ENCODE peak calls at places on chromosome X, in five cellular contexts. U is NCI-H146; D is WTC11; A is BJ; Z is activated CD4-positive, alpha-beta T cell treated with anti-CD3 and anti-CD28 coated beads, Interleukin-2, amount 50 U/mL, for 24 hours. N is an unnamed sample.

GRCh38 chrX:10399152-10399741 is 221.1 kb downstream of the MID1 start:
- DNase-seq in U (no peak), D (no peak), A (no peak), Z (no peak), N (no peak)

GRCh38 chrX:150202641-150203248 is 160.4 kb upstream of the MAMLD1 start:
- DNase-seq in U (no peak), D (no peak), A (peak), Z (no peak), N (no peak)

GRCh38 chrX:111445485-111445884 is 33.5 kb upstream of the DCX start:
- DNase-seq in U (peak), D (no peak), A (no peak), Z (no peak), N (peak)

GRCh38 chrX:153765138-153766079 is 1.4 kb downstream of the PLXNB3 start:
- DNase-seq in U (no peak), D (no peak), A (no peak), Z (no peak), N (no peak)

GRCh38 chrX:350148-350533 is 31.5 kb upstream of the GTPBP6 start:
- DNase-seq in U (no peak), D (no peak), A (no peak), Z (no peak), N (no peak)

GRCh38 chrX:16002185-16002584 is 121.2 kb upstream of the GRPR start:
- DNase-seq in U (no peak), D (no peak), A (no peak), Z (no peak), N (no peak)

GRCh38 chrX:110045988-110046387 is 43.1 kb downstream of the TMEM164 start:
- DNase-seq in U (peak), D (no peak), A (no peak), Z (no peak), N (no peak)

GRCh38 chrX:110983024-110983423 is 113.0 kb upstream of the PAK3 start:
- DNase-seq in U (no peak), D (no peak), A (no peak), Z (no peak), N (no peak)

GRCh38 chrX:78314561-78314960 is 12.8 kb downstream of the CYSLTR1 start:
- DNase-seq in U (no peak), D (no peak), A (no peak), Z (peak), N (no peak)

GRCh38 chrX:264634-265455 is 16.3 kb upstream of the PLCXD1 start:
- DNase-seq in U (no peak), D (peak), A (no peak), Z (no peak), N (no peak)

GRCh38 chrX:15464704-15465103 is 28.4 kb downstream of the PIR start:
- DNase-seq in U (no peak), D (no peak), A (no peak), Z (no peak), N (no peak)

GRCh38 chrX:48665991-48666390 is 17.6 kb upstream of the WAS start:
- DNase-seq in U (no peak), D (no peak), A (no peak), Z (no peak), N (no peak)

GRCh38 chrX:15751160-15751819 is 13.2 kb downstream of the CA5B start:
- DNase-seq in U (no peak), D (no peak), A (peak), Z (no peak), N (no peak)

GRCh38 chrX:52359614-52360232 is 9.1 kb upstream of the XAGE2 start:
- DNase-seq in U (no peak), D (no peak), A (no peak), Z (no peak), N (no peak)

GRCh38 chrX:7316887-7317286 is 168.9 kb upstream of the PUDP start:
- DNase-seq in U (no peak), D (no peak), A (peak), Z (no peak), N (no peak)

GRCh38 chrX:19097553-19097952 is 24.7 kb downstream of the ADGRG2 start:
- DNase-seq in U (no peak), D (peak), A (no peak), Z (no peak), N (no peak)

GRCh38 chrX:108224727-108225455 is 133.3 kb downstream of the ATG4A start:
- DNase-seq in U (peak), D (peak), A (no peak), Z (no peak), N (peak)

GRCh38 chrX:10310502-10310901 is 153.7 kb downstream of the CLCN4 start:
- DNase-seq in U (no peak), D (no peak), A (no peak), Z (no peak), N (no peak)

GRCh38 chrX:152850465-152850864 is 19.6 kb downstream of the NSDHL start:
- DNase-seq in U (no peak), D (no peak), A (no peak), Z (no peak), N (no peak)

GRCh38 chrX:119015407-119016242 is 41.2 kb downstream of the LONRF3 start:
- DNase-seq in U (no peak), D (no peak), A (peak), Z (peak), N (peak)

GRCh38 chrX:16633754-16634153 is 16.2 kb upstream of the S100G start:
- DNase-seq in U (no peak), D (no peak), A (no peak), Z (no peak), N (no peak)

GRCh38 chrX:47380268-47380667 is 9.9 kb downstream of the ZNF157 start:
- DNase-seq in U (no peak), D (no peak), A (no peak), Z (peak), N (no peak)

GRCh38 chrX:125175991-125176390 is 143.7 kb upstream of the TEX13C start:
- DNase-seq in U (no peak), D (no peak), A (no peak), Z (no peak), N (no peak)

GRCh38 chrX:97159916-97160800 is 276.4 kb downstream of the RPA4 start:
- DNase-seq in U (no peak), D (no peak), A (no peak), Z (no peak), N (no peak)

GRCh38 chrX:110964761-110965160 is 131.2 kb upstream of the PAK3 start:
- DNase-seq in U (peak), D (peak), A (no peak), Z (no peak), N (no peak)

GRCh38 chrX:24259544-24260240 is 54.2 kb downstream of the SUPT20HL2 start:
- DNase-seq in U (peak), D (peak), A (no peak), Z (peak), N (peak)

GRCh38 chrX:4579480-4579879 is 866.0 kb upstream of the PRKX start:
- DNase-seq in U (peak), D (no peak), A (no peak), Z (no peak), N (no peak)

GRCh38 chrX:13659057-13659456 is 6.1 kb downstream of the TCEANC start:
- DNase-seq in U (no peak), D (no peak), A (no peak), Z (no peak), N (no peak)

GRCh38 chrX:119698835-119699234 is 5.9 kb upstream of the SEPTIN6 start:
- DNase-seq in U (peak), D (no peak), A (no peak), Z (no peak), N (peak)

GRCh38 chrX:51456814-51457213 is 39.6 kb downstream of the NUDT11 start:
- DNase-seq in U (no peak), D (no peak), A (no peak), Z (no peak), N (no peak)

GRCh38 chrX:136899206-136899605 is 18.7 kb upstream of the RBMX start:
- DNase-seq in U (no peak), D (no peak), A (no peak), Z (no peak), N (no peak)

GRCh38 chrX:11386001-11386523 is 92.8 kb downstream of the AMELX start:
- DNase-seq in U (no peak), D (no peak), A (peak), Z (no peak), N (no peak)

GRCh38 chrX:13898084-13898483 is 81.2 kb upstream of the GPM6B start:
- DNase-seq in U (no peak), D (peak), A (no peak), Z (no peak), N (peak)

GRCh38 chrX:53249387-53250042 is 24.5 kb upstream of the KDM5C start:
- DNase-seq in U (no peak), D (no peak), A (no peak), Z (no peak), N (no peak)

GRCh38 chrX:150982786-150983525 is at the start of gene HMGB3:
- DNase-seq in U (peak), D (peak), A (peak), Z (peak), N (peak)